ENCODE peak calls at places on chromosomes 3 and 15, in four cellular contexts. B is left ventricle myocardium inferior; Q is naive thymus-derived CD4-positive, alpha-beta T cell; P is breast epithelium. K is an unnamed sample. For H3K9me3, the result is how much of the 10 kb centered on the place peaks cover.

GRCh38 chr3:143668924-143669790 is 179.1 kb downstream of the SLC9A9 start:
- DNase-seq in B (no peak), Q (no peak), P (no peak), K (no peak)

GRCh38 chr3:146156060-146156459 is 4.9 kb downstream of the PLOD2 start:
- DNase-seq in B (peak), Q (no peak), P (no peak), K (no peak)

GRCh38 chr3:34924961-34925360 is 714.4 kb upstream of the ARPP21 start:
- DNase-seq in B (no peak), Q (no peak), P (no peak), K (no peak)

GRCh38 chr3:172707967-172708366 is 2.9 kb downstream of the NCEH1 start:
- DNase-seq in B (no peak), Q (no peak), P (no peak), K (no peak)

GRCh38 chr3:72520690-72521308 is 327.4 kb downstream of the SHQ1 start:
- DNase-seq in B (no peak), Q (no peak), P (no peak), K (no peak)

GRCh38 chr15:68712886-68713285 is 107.8 kb downstream of the ANP32A start:
- DNase-seq in B (no peak), Q (no peak), P (no peak), K (no peak)

GRCh38 chr3:32438596-32439344 is 47.1 kb downstream of the CMTM7 start:
- DNase-seq in B (no peak), Q (no peak), P (peak), K (no peak)

GRCh38 chr15:52290800-52291199 is 4.8 kb downstream of the MYO5C start:
- DNase-seq in B (no peak), Q (no peak), P (no peak), K (no peak)

GRCh38 chr3:133829310-133829707 is 23.7 kb downstream of the SRPRB start:
- DNase-seq in B (no peak), Q (no peak), P (no peak), K (no peak)

GRCh38 chr3:12228461-12228860 is 60.4 kb upstream of the PPARG start:
- DNase-seq in B (no peak), Q (no peak), P (no peak), K (no peak)

GRCh38 chr15:101481917-101482525 is 7.5 kb downstream of the PCSK6 start:
- DNase-seq in B (no peak), Q (no peak), P (no peak), K (no peak)

GRCh38 chr3:37162501-37163245 is 11.7 kb downstream of the LRRFIP2 start:
- DNase-seq in B (no peak), Q (no peak), P (no peak), K (no peak)

GRCh38 chr3:28780480-28780879 is 431.9 kb upstream of the AZI2 start:
- DNase-seq in B (no peak), Q (no peak), P (no peak), K (no peak)

GRCh38 chr3:28777806-28778475 is 429.3 kb upstream of the AZI2 start:
- DNase-seq in B (peak), Q (no peak), P (no peak), K (no peak)

GRCh38 chr3:28786446-28786845 is 437.8 kb upstream of the AZI2 start:
- DNase-seq in B (no peak), Q (no peak), P (no peak), K (no peak)

DNA sequence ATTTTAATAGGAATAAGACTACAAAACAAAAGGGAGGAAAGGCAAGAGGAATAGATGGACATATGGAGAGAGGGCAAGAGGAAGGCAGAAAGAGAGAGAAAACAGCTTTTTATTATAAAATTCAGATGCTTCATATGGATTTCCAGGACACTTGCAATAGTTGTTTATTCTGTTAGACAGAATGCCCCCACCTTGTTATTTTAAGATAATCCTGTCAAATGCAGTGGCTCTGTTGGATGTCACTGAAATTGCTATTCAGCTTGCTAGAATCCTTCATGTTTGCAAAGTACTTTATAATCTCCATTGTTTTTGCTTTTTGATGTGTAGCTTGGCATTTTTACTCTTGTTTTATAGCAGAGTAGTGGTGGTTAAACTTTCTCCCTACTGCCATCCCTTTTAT is 432.4 kb upstream of the AZI2 start:
- DNase-seq in B (no peak), Q (no peak), P (no peak), K (no peak)
- H3K27ac ChIP-seq in B (peak), Q (no peak), P (no peak), K (no peak)

DNA sequence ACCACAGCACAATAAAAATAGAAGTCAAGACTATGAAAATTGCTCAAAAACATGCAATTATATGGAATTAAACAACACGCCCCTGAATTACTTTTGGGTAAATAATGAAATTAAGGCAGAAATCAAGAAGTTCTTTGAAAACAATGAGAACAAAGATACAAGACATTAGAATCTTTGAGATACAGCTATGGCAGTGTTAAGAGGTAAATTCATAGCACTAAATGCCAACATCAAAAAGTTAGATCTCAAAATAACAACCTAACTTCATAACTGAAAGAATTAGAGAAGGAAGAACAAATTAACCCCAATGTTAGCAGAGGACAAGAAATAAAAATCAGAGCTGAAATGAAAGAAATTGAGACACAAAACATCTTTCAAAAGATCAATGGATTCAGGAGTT is 86.6 kb upstream of the UBP1 start:
- DNase-seq in B (no peak), Q (no peak), P (no peak), K (no peak)
- H3K9me3 ChIP-seq in B (under half), Q (under half), P (under half), K (under half)

DNA sequence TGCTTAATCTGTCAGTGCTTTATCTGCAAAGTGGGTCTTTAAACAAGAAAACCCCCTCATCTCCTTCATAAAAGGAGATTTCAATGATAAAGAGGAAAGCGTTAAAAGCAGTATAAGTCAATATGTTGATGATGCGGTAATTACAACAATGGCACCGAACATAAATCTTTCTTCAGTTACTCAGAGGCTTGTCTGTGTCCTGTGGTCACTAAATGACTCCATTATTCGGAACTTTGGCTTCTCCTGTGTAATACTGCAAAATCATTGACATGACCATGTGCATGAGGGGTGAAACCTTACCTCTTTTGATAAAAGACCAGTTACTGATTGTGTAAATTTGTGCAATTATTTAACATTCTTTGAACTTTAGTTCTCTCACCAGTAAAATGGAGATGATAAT is 4.8 kb upstream of the USP3 start:
- DNase-seq in B (no peak), Q (no peak), P (no peak), K (no peak)
- H3K27ac ChIP-seq in B (no peak), Q (peak), P (no peak), K (peak)

GRCh38 chr15:45847645-45848044 is 212.8 kb downstream of the SQOR start:
- DNase-seq in B (no peak), Q (no peak), P (no peak), K (no peak)
- H3K9me3 ChIP-seq in B (under half), Q (under half), P (under half), K (under half)

DNA sequence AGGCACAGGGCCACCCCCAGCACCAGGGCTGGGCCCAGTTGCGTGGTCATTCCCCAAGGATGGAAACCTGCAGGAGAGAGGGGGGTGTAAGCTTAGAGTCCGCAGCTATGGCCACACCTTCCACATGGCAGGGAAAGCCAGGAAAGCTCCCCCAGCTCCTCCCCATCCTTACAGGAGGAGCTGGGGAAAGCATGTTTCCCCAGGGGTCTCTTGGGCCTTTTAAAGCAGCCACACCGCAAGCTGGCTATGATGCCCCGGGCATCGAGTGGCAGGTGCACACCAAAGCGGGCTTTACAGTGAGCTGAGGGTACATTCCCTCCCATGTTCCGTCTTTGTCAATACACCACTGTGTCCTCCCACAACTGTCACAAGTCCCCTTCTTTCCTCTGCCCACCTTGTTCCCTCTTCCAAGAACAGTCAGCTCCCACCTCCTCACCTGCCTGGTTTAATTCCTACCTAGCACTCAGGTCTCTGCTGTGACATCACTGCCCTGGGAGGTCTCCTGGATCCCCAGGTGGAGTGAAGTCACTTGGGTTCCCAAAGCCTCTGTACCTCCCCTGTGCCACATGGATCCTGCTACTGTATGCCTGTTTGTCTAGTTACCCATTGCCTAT is 3.4 kb upstream of the IFRD2 start:
- DNase-seq in B (no peak), Q (no peak), P (no peak), K (no peak)
- H3K27ac ChIP-seq in B (no peak), Q (no peak), P (no peak), K (no peak)

GRCh38 chr15:25091421-25092158 is 136.8 kb downstream of the SNRPN start:
- DNase-seq in B (no peak), Q (no peak), P (no peak), K (no peak)
- H3K9me3 ChIP-seq in B (half or more), Q (under half), P (half or more), K (under half)

DNA sequence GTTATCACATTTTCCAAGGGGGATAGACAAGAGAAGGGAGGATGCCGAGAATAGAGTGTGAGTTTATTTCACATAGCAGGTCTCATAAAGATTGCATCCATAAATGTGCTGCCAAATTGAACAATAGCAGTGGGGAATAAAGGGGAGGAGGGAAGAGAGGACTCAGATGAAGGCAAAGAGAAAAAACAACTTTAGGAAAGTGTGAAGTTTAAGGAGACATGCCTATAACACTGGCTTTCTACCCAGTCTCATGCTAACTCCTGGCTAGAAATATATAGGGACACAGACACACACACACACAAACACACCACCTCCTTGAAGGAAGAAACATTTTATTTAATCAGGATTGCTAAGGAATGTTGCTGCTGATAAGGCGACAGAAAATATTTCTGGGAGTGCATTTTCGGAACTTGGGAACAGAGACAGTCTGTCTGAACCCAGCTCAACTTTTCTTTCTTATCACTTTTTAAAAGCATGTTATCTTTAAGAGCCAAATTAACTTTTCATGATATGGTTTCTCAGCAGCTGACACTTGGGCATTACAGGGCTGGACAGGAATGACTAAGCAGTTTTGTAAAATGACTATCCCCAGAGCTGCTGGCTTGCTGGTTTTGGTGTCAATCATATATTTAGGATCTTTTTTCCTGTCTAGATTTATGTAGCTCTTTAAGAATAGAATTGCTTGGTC is 402.6 kb downstream of the RBMS3 start:
- DNase-seq in B (no peak), Q (no peak), P (no peak), K (no peak)
- H3K27ac ChIP-seq in B (peak), Q (no peak), P (peak), K (no peak)

DNA sequence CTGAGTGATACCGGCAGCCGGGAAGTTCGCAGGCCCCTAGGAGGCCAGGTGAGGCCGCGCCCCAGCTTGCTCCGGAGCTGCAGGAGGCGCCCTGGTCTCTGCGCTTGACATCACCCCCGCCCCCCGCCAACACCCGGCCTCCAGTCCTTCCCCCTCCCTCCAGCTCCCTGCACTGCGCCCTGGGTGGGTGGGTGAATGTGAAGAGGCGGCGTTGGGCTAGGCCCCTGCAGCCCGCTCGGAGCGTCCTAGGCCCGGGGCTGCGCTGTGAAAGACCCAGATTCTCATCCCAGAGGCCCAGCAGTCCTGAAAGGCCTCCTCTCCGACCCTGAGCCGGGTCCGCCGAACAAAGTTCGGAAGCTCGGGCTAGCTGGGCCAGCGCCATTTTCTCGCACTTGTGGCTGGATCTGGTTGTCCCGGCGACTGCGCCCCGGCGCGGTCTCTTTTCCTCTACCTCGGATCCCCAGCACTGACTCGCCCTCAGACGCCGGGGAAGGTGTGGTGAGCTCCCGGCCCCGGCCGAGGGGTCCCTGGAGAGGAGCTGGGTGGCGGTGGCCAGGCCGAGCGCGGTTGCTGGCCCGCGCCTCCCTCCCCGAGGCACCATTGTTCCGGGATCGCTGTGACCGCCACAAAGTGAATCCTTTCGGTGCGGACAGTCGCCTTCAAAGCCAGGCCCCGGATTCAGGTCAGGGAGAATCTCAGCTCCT is 12.9 kb downstream of the ZIC4 start:
- DNase-seq in B (no peak), Q (no peak), P (no peak), K (no peak)
- H3K9me3 ChIP-seq in B (under half), Q (under half), P (under half), K (under half)

DNA sequence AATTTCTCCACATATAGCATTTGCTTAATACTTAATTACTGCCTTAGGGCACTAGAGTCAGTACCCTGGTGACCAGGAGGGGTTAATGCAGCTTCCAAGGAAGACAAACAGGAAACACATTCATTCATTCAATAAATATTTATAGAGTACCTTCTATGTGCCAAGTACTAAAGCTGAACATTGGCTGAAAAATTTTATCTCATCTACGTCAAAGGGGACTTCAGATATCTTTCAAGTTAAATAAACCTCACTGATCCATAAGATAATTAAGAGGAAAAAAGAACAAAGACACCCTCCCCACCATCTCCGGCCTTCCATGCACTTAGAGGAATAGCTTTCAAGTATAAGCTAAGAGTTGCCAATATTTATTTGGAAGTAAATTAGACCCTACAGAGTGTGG is 156.9 kb upstream of the PRICKLE2 start:
- DNase-seq in B (no peak), Q (no peak), P (no peak), K (no peak)
- H3K27ac ChIP-seq in B (no peak), Q (no peak), P (no peak), K (no peak)

GRCh38 chr3:178987745-178988144 is 83.9 kb downstream of the ZMAT3 start:
- DNase-seq in B (no peak), Q (no peak), P (no peak), K (no peak)
- H3K9me3 ChIP-seq in B (half or more), Q (under half), P (half or more), K (under half)